ENCODE peak calls at places on chromosomes 6 and 20, in nine cellular contexts. C is left lung, S is natural killer cell, B is transverse colon, Z is GM10248, Y is WERI-Rb-1, P is WTC11, F is cardiac muscle cell, R is vagina. D is an unnamed sample.

GRCh38 chr6:151502499-151502898 is 8.7 kb downstream of the CCDC170 start:
- DNase-seq in C (no peak), S (no peak), B (no peak), Z (no peak), Y (no peak), P (no peak), F (no peak), R (no peak), D (no peak)

GRCh38 chr6:148874698-148875293 is 128.0 kb downstream of the UST start:
- DNase-seq in C (no peak), S (no peak), B (no peak), Z (no peak), Y (no peak), P (no peak), F (peak), R (no peak), D (no peak)

GRCh38 chr20:47576516-47577033 is 74.9 kb downstream of the NCOA3 start:
- DNase-seq in C (peak), S (no peak), B (peak), Z (peak), Y (no peak), P (no peak), F (peak), R (no peak), D (peak)

GRCh38 chr6:82380566-82381185 is 17.1 kb downstream of the TPBG start:
- DNase-seq in C (no peak), S (no peak), B (no peak), Z (no peak), Y (no peak), P (no peak), F (no peak), R (no peak), D (no peak)

GRCh38 chr6:24906314-24906713 is 29.4 kb downstream of the RIPOR2 start:
- DNase-seq in C (no peak), S (no peak), B (no peak), Z (no peak), Y (no peak), P (no peak), F (no peak), R (no peak), D (no peak)

GRCh38 chr20:38834868-38835267 is 29.4 kb downstream of the PPP1R16B start:
- DNase-seq in C (no peak), S (no peak), B (no peak), Z (no peak), Y (no peak), P (no peak), F (no peak), R (no peak), D (no peak)

GRCh38 chr6:137880633-137881521 is 13.8 kb downstream of the TNFAIP3 start:
- DNase-seq in C (no peak), S (no peak), B (no peak), Z (no peak), Y (no peak), P (no peak), F (no peak), R (peak), D (no peak)

GRCh38 chr20:49854190-49854875 is 41.7 kb downstream of the SLC9A8 start:
- DNase-seq in C (no peak), S (no peak), B (no peak), Z (no peak), Y (peak), P (no peak), F (no peak), R (no peak), D (no peak)

GRCh38 chr6:75130784-75131183 is 75.1 kb downstream of the COL12A1 start:
- DNase-seq in C (no peak), S (no peak), B (no peak), Z (no peak), Y (no peak), P (no peak), F (no peak), R (no peak), D (no peak)

GRCh38 chr20:11128131-11128831 is 454.5 kb upstream of the JAG1 start:
- DNase-seq in C (no peak), S (no peak), B (no peak), Z (no peak), Y (no peak), P (no peak), F (no peak), R (no peak), D (no peak)

GRCh38 chr20:54084193-54084592 is 13.8 kb upstream of the BCAS1 start:
- DNase-seq in C (no peak), S (no peak), B (no peak), Z (no peak), Y (no peak), P (no peak), F (no peak), R (no peak), D (no peak)

GRCh38 chr20:18705906-18706305 is 107.7 kb upstream of the SCP2D1 start:
- DNase-seq in C (no peak), S (no peak), B (no peak), Z (no peak), Y (no peak), P (no peak), F (no peak), R (no peak), D (no peak)

GRCh38 chr6:1381397-1382330 is 7.7 kb upstream of the FOXF2 start:
- DNase-seq in C (no peak), S (peak), B (peak), Z (peak), Y (peak), P (peak), F (peak), R (no peak), D (peak)

GRCh38 chr6:38701551-38701950 is 1.4 kb downstream of the GLO1 start:
- DNase-seq in C (no peak), S (no peak), B (no peak), Z (no peak), Y (no peak), P (no peak), F (no peak), R (no peak), D (no peak)

GRCh38 chr6:149140137-149140909 is 177.2 kb upstream of the TAB2 start:
- DNase-seq in C (no peak), S (no peak), B (no peak), Z (peak), Y (no peak), P (no peak), F (no peak), R (no peak), D (no peak)

GRCh38 chr6:24139639-24140038 is 13.6 kb downstream of the NRSN1 start:
- DNase-seq in C (no peak), S (no peak), B (no peak), Z (no peak), Y (no peak), P (no peak), F (no peak), R (no peak), D (no peak)

GRCh38 chr6:156146891-156147290 is 630.3 kb upstream of the ARID1B start:
- DNase-seq in C (no peak), S (no peak), B (no peak), Z (no peak), Y (no peak), P (peak), F (no peak), R (no peak), D (no peak)

GRCh38 chr20:37542281-37542680 is 14.6 kb upstream of the BLCAP start:
- DNase-seq in C (no peak), S (no peak), B (no peak), Z (no peak), Y (no peak), P (no peak), F (no peak), R (no peak), D (no peak)

GRCh38 chr6:110180228-110181008 is at the start of gene CDC40:
- DNase-seq in C (peak), S (peak), B (peak), Z (peak), Y (peak), P (peak), F (peak), R (peak), D (peak)

GRCh38 chr20:10961651-10962288 is 288.0 kb upstream of the JAG1 start:
- DNase-seq in C (no peak), S (no peak), B (no peak), Z (no peak), Y (no peak), P (no peak), F (no peak), R (no peak), D (no peak)

GRCh38 chr6:30743099-30744053 is 889 bp upstream of the FLOT1 start:
- DNase-seq in C (peak), S (peak), B (peak), Z (no peak), Y (no peak), P (no peak), F (no peak), R (no peak), D (no peak)

GRCh38 chr6:44093066-44093465 is 34.2 kb downstream of the MRPL14 start:
- DNase-seq in C (no peak), S (no peak), B (no peak), Z (no peak), Y (no peak), P (no peak), F (no peak), R (no peak), D (no peak)

GRCh38 chr20:57772349-57772964 is 62.6 kb upstream of the PMEPA1 start:
- DNase-seq in C (peak), S (no peak), B (no peak), Z (no peak), Y (no peak), P (peak), F (no peak), R (no peak), D (peak)

GRCh38 chr6:11919771-11920440 is 92.2 kb upstream of the HIVEP1 start:
- DNase-seq in C (no peak), S (no peak), B (no peak), Z (no peak), Y (no peak), P (no peak), F (no peak), R (no peak), D (no peak)

GRCh38 chr20:50415031-50415515 is 95.1 kb upstream of the PTPN1 start:
- DNase-seq in C (peak), S (no peak), B (no peak), Z (no peak), Y (no peak), P (no peak), F (no peak), R (no peak), D (peak)

GRCh38 chr6:160464744-160465143 is 116.6 kb downstream of the SLC22A3 start:
- DNase-seq in C (no peak), S (no peak), B (no peak), Z (no peak), Y (no peak), P (no peak), F (no peak), R (no peak), D (no peak)

GRCh38 chr20:32893878-32894483 is 35.3 kb downstream of the EFCAB8 start:
- DNase-seq in C (no peak), S (no peak), B (no peak), Z (peak), Y (peak), P (peak), F (peak), R (no peak), D (peak)

GRCh38 chr20:46078954-46079353 is 10.8 kb downstream of the NCOA5 start:
- DNase-seq in C (no peak), S (no peak), B (no peak), Z (no peak), Y (no peak), P (no peak), F (no peak), R (no peak), D (no peak)

GRCh38 chr20:1934162-1934561 is 39.0 kb downstream of the SIRPA start:
- DNase-seq in C (no peak), S (no peak), B (no peak), Z (no peak), Y (no peak), P (no peak), F (no peak), R (no peak), D (no peak)

GRCh38 chr20:46631212-46631869 is 19.9 kb downstream of the SLC13A3 start:
- DNase-seq in C (peak), S (no peak), B (no peak), Z (no peak), Y (peak), P (no peak), F (no peak), R (no peak), D (peak)

GRCh38 chr6:7561153-7561964 is 19.9 kb downstream of the DSP start:
- DNase-seq in C (no peak), S (no peak), B (peak), Z (no peak), Y (no peak), P (no peak), F (peak), R (no peak), D (peak)

GRCh38 chr20:23245553-23246128 is 105.0 kb upstream of the NXT1 start:
- DNase-seq in C (peak), S (no peak), B (peak), Z (peak), Y (peak), P (peak), F (peak), R (peak), D (peak)

GRCh38 chr20:51769941-51770615 is 1.9 kb upstream of the ATP9A start:
- DNase-seq in C (no peak), S (no peak), B (no peak), Z (no peak), Y (no peak), P (no peak), F (no peak), R (no peak), D (no peak)

GRCh38 chr6:154617175-154617574 is 106.7 kb upstream of the CNKSR3 start:
- DNase-seq in C (no peak), S (no peak), B (no peak), Z (no peak), Y (no peak), P (no peak), F (no peak), R (no peak), D (no peak)

GRCh38 chr6:168133707-168134398 is 54.8 kb upstream of the FRMD1 start:
- DNase-seq in C (no peak), S (peak), B (no peak), Z (no peak), Y (no peak), P (no peak), F (no peak), R (peak), D (no peak)

GRCh38 chr20:7627734-7628663 is 312.3 kb downstream of the HAO1 start:
- DNase-seq in C (no peak), S (no peak), B (no peak), Z (no peak), Y (no peak), P (no peak), F (no peak), R (no peak), D (no peak)

GRCh38 chr6:70208235-70208790 is 94.6 kb downstream of the COL9A1 start:
- DNase-seq in C (no peak), S (no peak), B (no peak), Z (no peak), Y (no peak), P (no peak), F (no peak), R (no peak), D (no peak)

GRCh38 chr6:70215460-70215859 is 87.4 kb downstream of the COL9A1 start:
- DNase-seq in C (no peak), S (no peak), B (no peak), Z (no peak), Y (no peak), P (no peak), F (no peak), R (no peak), D (no peak)

DNA sequence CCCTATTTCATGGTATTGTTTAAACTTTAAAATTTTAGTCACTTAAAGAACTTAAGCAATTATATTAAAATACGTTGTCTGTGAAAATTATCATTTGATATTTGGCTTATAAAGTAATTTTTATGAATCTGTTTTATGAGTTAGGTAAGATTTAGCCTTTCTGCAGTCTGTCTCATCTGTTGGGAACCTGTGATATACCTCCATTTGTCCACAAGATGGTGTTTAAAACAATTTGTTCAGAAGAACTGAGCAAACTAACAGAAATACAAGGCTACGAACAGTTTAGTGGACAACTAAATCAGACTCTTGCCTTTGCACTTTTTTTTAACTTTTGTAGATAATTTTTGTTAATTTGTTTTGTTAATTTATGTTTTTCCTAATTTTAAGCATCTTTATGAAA is 92.4 kb downstream of the COL9A1 start:
- DNase-seq in C (no peak), S (no peak), B (no peak), Z (peak), Y (no peak), P (no peak), F (peak), R (no peak), D (no peak)
- TF ChIP-seq CTCF in C (no peak), S (no peak), B (peak), Z (peak), Y (peak), P (no peak), F (peak), R (no peak), D (peak)

DNA sequence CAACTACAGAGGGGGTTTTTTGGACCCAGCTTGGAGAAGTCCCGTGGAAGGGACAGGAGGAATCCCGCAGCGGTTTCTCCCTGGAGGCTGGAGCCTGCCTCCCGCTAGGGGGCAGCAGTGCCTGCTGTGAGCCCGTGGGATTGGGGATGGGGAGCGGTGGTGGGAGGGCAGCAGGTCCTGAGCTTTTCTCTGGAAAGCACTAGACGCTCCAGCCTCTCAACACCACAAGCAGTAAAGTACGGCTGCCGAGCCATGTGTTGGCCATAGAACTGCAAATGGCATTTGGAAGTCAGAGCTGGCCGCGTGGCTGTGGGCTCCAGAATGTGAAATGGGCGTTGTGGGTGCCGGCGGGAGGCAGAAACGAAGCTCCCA is 47.8 kb downstream of the GMPR start:
- DNase-seq in C (no peak), S (no peak), B (no peak), Z (peak), Y (peak), P (peak), F (peak), R (no peak), D (peak)
- TF ChIP-seq CTCF in C (peak), S (no peak), B (peak), Z (peak), Y (peak), P (peak), F (peak), R (peak), D (no peak)

GRCh38 chr20:40251284-40251932 is 437.6 kb downstream of the MAFB start:
- DNase-seq in C (no peak), S (no peak), B (peak), Z (peak), Y (peak), P (peak), F (peak), R (no peak), D (peak)
- TF ChIP-seq CTCF in C (peak), S (no peak), B (no peak), Z (peak), Y (peak), P (peak), F (peak), R (no peak), D (peak)

GRCh38 chr6:165231581-165232276 is 77.7 kb downstream of the C6orf118 start:
- DNase-seq in C (no peak), S (no peak), B (no peak), Z (no peak), Y (peak), P (peak), F (peak), R (no peak), D (peak)
- TF ChIP-seq CTCF in C (peak), S (no peak), B (no peak), Z (no peak), Y (peak), P (no peak), F (peak), R (peak), D (peak)

GRCh38 chr6:119742188-119742803 is 392.7 kb upstream of the MAN1A1 start:
- DNase-seq in C (peak), S (peak), B (peak), Z (peak), Y (peak), P (peak), F (peak), R (no peak), D (peak)
- TF ChIP-seq CTCF in C (peak), S (peak), B (peak), Z (peak), Y (peak), P (peak), F (peak), R (peak), D (peak)

GRCh38 chr6:102114402-102114801 is 720.9 kb downstream of the GRIK2 start:
- DNase-seq in C (no peak), S (no peak), B (no peak), Z (no peak), Y (peak), P (peak), F (peak), R (no peak), D (no peak)
- TF ChIP-seq CTCF in C (no peak), S (no peak), B (no peak), Z (peak), Y (peak), P (peak), F (no peak), R (no peak), D (no peak)

GRCh38 chr20:43506238-43506637 is 1.3 kb upstream of the L3MBTL1 start:
- DNase-seq in C (no peak), S (no peak), B (no peak), Z (no peak), Y (no peak), P (no peak), F (no peak), R (no peak), D (no peak)

GRCh38 chr20:43507150-43508080 is at the start of gene L3MBTL1:
- DNase-seq in C (peak), S (peak), B (peak), Z (peak), Y (peak), P (peak), F (peak), R (no peak), D (peak)

GRCh38 chr20:43508106-43508505 is 609 bp downstream of the L3MBTL1 start:
- DNase-seq in C (no peak), S (no peak), B (peak), Z (no peak), Y (no peak), P (peak), F (no peak), R (no peak), D (peak)

GRCh38 chr20:43511879-43512278 is 4.4 kb downstream of the L3MBTL1 start:
- DNase-seq in C (no peak), S (no peak), B (no peak), Z (no peak), Y (no peak), P (no peak), F (no peak), R (no peak), D (no peak)

DNA sequence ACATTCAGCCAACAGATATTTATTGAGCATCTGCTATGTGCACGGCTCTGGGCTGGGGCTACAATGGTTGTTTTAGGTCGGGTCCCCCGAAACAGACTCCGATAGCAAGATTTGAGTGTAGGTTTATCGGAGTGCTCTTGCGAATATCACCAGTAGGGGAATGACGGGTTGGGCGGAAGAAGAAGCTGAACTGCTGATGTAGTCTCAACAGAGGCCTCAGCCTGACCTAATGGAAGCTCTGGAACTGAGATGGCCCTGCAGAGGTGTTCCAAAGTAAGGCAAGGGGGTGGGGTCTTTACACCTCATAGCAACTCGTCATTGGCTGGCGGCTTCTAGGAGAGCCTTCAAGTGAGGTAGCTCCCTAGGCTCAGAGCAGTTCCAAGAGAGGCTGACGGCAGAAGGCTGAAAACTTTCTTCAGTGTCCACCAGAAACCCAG is 1.1 kb downstream of the L3MBTL1 start:
- DNase-seq in C (no peak), S (no peak), B (no peak), Z (no peak), Y (no peak), P (peak), F (peak), R (no peak), D (peak)
- TF ChIP-seq CTCF in C (no peak), S (no peak), B (no peak), Z (no peak), Y (no peak), P (no peak), F (peak), R (no peak), D (no peak)

DNA sequence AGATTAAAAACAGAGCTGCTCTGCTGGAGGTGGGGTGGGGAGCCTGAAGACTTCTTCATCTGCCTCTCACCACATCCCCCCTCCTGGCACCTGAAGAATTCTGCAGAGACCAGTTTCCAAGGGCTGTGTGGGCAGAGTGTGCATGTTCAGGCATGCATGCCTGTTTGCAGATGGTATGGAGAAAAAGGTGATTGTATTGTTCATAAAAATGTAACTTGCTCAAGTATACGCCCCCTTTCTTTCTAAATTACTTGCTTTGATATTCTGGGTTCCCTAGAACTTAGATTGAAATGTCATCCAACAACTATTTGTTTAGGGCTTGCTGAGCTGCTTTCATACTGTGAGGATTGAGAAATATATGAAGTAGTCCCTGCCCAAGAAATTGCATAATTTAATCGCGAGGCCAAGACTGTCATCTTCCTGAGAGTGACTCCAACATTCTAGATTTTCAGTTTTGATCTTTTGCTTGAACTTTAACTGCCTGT is 83.6 kb downstream of the LCA5 start:
- DNase-seq in C (no peak), S (no peak), B (no peak), Z (no peak), Y (no peak), P (no peak), F (no peak), R (no peak), D (no peak)
- TF ChIP-seq CTCF in C (no peak), S (no peak), B (no peak), Z (no peak), Y (no peak), P (no peak), F (no peak), R (no peak), D (no peak)